ENCODE peak calls at places on chromosomes 3 and 15, in four cellular contexts. One of them, this sample, is unnamed.

GRCh38 chr3:72595376-72595775 is 252.9 kb downstream of the SHQ1 start:
- DNase-seq in naive thymus-derived CD4-positive, alpha-beta T cell: no peak
- DNase-seq in small intestine: no peak
- DNase-seq in heart left ventricle: no peak
- DNase-seq in this sample: no peak

GRCh38 chr15:63983071-63983711 is 63.1 kb downstream of the DAPK2 start:
- DNase-seq in heart left ventricle: no peak
- DNase-seq in naive thymus-derived CD4-positive, alpha-beta T cell: no peak
- DNase-seq in small intestine: no peak
- DNase-seq in this sample: no peak

GRCh38 chr15:99252326-99252725 is 1.0 kb downstream of the LRRC28 start:
- DNase-seq in naive thymus-derived CD4-positive, alpha-beta T cell: no peak
- DNase-seq in heart left ventricle: no peak
- DNase-seq in small intestine: peak
- DNase-seq in this sample: no peak

GRCh38 chr3:126100688-126101301 is 16.9 kb upstream of the SLC41A3 start:
- DNase-seq in naive thymus-derived CD4-positive, alpha-beta T cell: no peak
- DNase-seq in small intestine: no peak
- DNase-seq in heart left ventricle: no peak
- DNase-seq in this sample: no peak

GRCh38 chr15:41844814-41845213 is 6.2 kb downstream of the PLA2G4B start:
- DNase-seq in heart left ventricle: no peak
- DNase-seq in naive thymus-derived CD4-positive, alpha-beta T cell: no peak
- DNase-seq in small intestine: no peak
- DNase-seq in this sample: no peak

GRCh38 chr15:73927003-73927475 is 777 bp downstream of the LOXL1 start:
- DNase-seq in naive thymus-derived CD4-positive, alpha-beta T cell: peak
- DNase-seq in small intestine: peak
- DNase-seq in heart left ventricle: peak
- DNase-seq in this sample: no peak

GRCh38 chr3:13600950-13601691 is 52.2 kb downstream of the FBLN2 start:
- DNase-seq in heart left ventricle: no peak
- DNase-seq in small intestine: no peak
- DNase-seq in naive thymus-derived CD4-positive, alpha-beta T cell: no peak
- DNase-seq in this sample: no peak

GRCh38 chr3:126112531-126113237 is 28.8 kb upstream of the SLC41A3 start:
- DNase-seq in naive thymus-derived CD4-positive, alpha-beta T cell: no peak
- DNase-seq in heart left ventricle: peak
- DNase-seq in small intestine: no peak
- DNase-seq in this sample: no peak

GRCh38 chr3:98532275-98532637 is 478 bp downstream of the GPR15 start:
- DNase-seq in small intestine: no peak
- DNase-seq in heart left ventricle: no peak
- DNase-seq in naive thymus-derived CD4-positive, alpha-beta T cell: no peak
- DNase-seq in this sample: no peak

GRCh38 chr3:98534168-98534567 is 2.4 kb downstream of the GPR15 start:
- DNase-seq in naive thymus-derived CD4-positive, alpha-beta T cell: no peak
- DNase-seq in heart left ventricle: no peak
- DNase-seq in small intestine: no peak
- DNase-seq in this sample: no peak

GRCh38 chr3:98536456-98537017 is 4.8 kb downstream of the GPR15 start:
- DNase-seq in naive thymus-derived CD4-positive, alpha-beta T cell: no peak
- DNase-seq in heart left ventricle: no peak
- DNase-seq in small intestine: no peak
- DNase-seq in this sample: no peak

GRCh38 chr3:98532709-98533571 is 1.2 kb downstream of the GPR15 start:
- DNase-seq in heart left ventricle: no peak
- DNase-seq in naive thymus-derived CD4-positive, alpha-beta T cell: no peak
- DNase-seq in small intestine: no peak
- DNase-seq in this sample: no peak

DNA sequence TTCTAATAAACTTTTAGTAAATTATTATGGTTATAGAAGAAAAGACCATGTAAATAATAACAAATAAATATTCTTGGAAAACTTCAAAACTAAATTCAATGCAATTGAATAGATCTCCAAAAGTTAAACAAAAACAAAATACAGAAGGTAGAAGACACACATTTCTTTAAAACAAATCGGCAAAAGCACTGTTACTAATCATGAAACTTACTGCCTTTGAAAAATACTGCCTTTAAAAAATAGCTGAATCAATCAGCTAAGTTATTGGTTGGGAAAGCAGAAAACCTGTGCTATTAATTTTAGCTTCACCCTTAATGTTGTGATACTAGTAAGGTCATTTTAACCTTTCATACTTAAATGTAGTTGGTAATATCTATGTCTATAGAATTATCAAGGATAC is 3.0 kb downstream of the GPR15 start:
- DNase-seq in heart left ventricle: no peak
- DNase-seq in small intestine: no peak
- DNase-seq in naive thymus-derived CD4-positive, alpha-beta T cell: no peak
- DNase-seq in this sample: no peak
- H3K4me3 ChIP-seq in heart left ventricle: no peak
- H3K4me3 ChIP-seq in small intestine: no peak
- H3K4me3 ChIP-seq in naive thymus-derived CD4-positive, alpha-beta T cell: no peak
- H3K4me3 ChIP-seq in this sample: no peak

DNA sequence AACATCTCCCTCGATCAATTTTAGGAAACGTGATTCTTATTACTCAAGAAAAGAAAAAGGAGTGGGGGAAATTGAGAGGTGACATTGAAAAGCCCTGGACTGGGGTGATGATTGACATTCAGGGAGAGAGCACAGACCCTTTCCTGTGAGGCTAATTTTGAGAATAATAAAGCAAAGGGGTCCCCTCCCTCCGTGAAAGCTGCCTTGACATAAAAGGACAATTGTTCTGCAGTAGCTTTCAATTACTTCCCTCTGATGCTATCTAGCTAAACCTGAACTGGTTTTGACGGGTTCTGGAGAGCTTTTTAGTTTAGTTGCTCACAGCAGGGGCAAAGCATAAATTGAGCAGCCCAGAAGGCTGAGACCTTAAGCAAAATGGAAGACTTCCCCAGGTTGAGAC is 14.4 kb upstream of the CMTM8 start:
- DNase-seq in heart left ventricle: no peak
- DNase-seq in small intestine: no peak
- DNase-seq in naive thymus-derived CD4-positive, alpha-beta T cell: no peak
- DNase-seq in this sample: no peak
- H3K4me3 ChIP-seq in heart left ventricle: no peak
- H3K4me3 ChIP-seq in small intestine: no peak
- H3K4me3 ChIP-seq in naive thymus-derived CD4-positive, alpha-beta T cell: no peak
- H3K4me3 ChIP-seq in this sample: no peak

DNA sequence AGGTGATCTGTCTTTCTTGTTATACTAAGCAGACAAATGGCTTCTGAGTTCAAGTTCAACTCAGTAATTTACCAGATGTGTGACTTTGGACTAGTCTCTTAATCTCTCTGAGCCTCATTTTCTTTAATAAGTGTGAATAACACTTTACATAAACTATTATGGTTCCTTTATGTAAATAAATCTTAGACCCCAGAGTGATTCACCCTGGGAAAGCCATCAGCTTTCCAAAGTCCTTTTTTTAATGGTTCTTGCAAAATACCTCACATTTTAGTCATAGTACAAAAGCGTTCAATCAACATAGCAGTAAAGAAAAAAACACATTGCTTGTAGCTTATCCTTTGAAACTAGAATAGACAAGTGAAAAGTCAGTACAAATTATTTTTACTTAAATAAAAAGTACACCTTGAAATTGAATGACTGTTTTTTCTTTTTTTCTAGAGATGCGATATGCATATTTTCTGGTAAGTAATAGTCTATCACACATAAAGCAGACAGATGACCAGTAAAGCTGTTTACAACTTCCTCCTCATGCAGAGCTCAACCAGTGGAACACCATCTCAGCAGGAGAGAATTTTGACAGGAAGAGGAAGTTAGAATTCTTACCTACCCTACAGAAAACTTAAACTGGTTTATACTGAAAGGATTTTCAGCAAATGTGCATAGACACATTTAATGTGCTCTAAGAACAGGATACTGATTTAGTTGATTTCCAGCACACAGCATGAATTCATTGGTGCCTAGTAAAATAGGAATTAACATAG is 123.0 kb upstream of the AGBL1 start:
- DNase-seq in naive thymus-derived CD4-positive, alpha-beta T cell: no peak
- DNase-seq in small intestine: no peak
- DNase-seq in heart left ventricle: no peak
- DNase-seq in this sample: no peak
- H3K4me3 ChIP-seq in naive thymus-derived CD4-positive, alpha-beta T cell: no peak
- H3K4me3 ChIP-seq in small intestine: no peak
- H3K4me3 ChIP-seq in heart left ventricle: no peak
- H3K4me3 ChIP-seq in this sample: no peak

GRCh38 chr15:39594764-39595620 is 14.1 kb downstream of the THBS1 start:
- DNase-seq in naive thymus-derived CD4-positive, alpha-beta T cell: no peak
- DNase-seq in small intestine: no peak
- DNase-seq in heart left ventricle: no peak
- DNase-seq in this sample: no peak
- H3K4me3 ChIP-seq in naive thymus-derived CD4-positive, alpha-beta T cell: no peak
- H3K4me3 ChIP-seq in small intestine: no peak
- H3K4me3 ChIP-seq in heart left ventricle: no peak
- H3K4me3 ChIP-seq in this sample: no peak

GRCh38 chr15:101803209-101803608 is at the start of gene OR4F6:
- DNase-seq in heart left ventricle: no peak
- DNase-seq in naive thymus-derived CD4-positive, alpha-beta T cell: no peak
- DNase-seq in small intestine: no peak
- DNase-seq in this sample: no peak
- H3K4me3 ChIP-seq in heart left ventricle: no peak
- H3K4me3 ChIP-seq in naive thymus-derived CD4-positive, alpha-beta T cell: no peak
- H3K4me3 ChIP-seq in small intestine: no peak
- H3K4me3 ChIP-seq in this sample: no peak

This sample was measured in Jurkat, Clone E6-1.